ENCODE peak calls at places on chromosomes 13 and 19, in seven cellular contexts. B, H, F, L, I, N and E are unnamed samples.

GRCh38 chr13:39565036-39565949 is 37.7 kb downstream of the LHFPL6 start:
- DNase-seq in N (peak), B (peak), H (no peak), F (no peak), I (no peak), L (no peak), E (peak)

GRCh38 chr13:34070006-34070405 is 252.1 kb downstream of the RFC3 start:
- DNase-seq in B (peak), H (no peak), F (no peak), L (no peak), I (no peak), N (peak), E (no peak)

GRCh38 chr13:91647361-91647970 is 249.0 kb downstream of the GPC5 start:
- DNase-seq in B (peak), L (peak), H (no peak), N (no peak), F (no peak), I (no peak), E (peak)

GRCh38 chr19:54162241-54162805 is 2.8 kb upstream of the LENG1 start:
- DNase-seq in N (peak), I (peak), H (no peak), B (peak), F (peak), L (peak), E (peak)

GRCh38 chr13:99057310-99057975 is 79.6 kb upstream of the DOCK9 start:
- DNase-seq in N (peak), I (no peak), H (no peak), L (no peak), F (no peak), B (peak), E (peak)

GRCh38 chr19:46035546-46035945 is 5.3 kb downstream of the IGFL4 start:
- DNase-seq in I (no peak), F (no peak), B (no peak), L (no peak), N (no peak), H (no peak), E (no peak)

GRCh38 chr13:43815204-43815603 is 28.4 kb upstream of the ENOX1 start:
- DNase-seq in H (no peak), L (no peak), B (peak), F (peak), N (peak), I (no peak), E (peak)

GRCh38 chr13:22793598-22794134 is 387.1 kb upstream of the SGCG start:
- DNase-seq in F (peak), H (no peak), I (no peak), B (no peak), N (no peak), L (no peak), E (no peak)

GRCh38 chr19:44846455-44847143 is 502 bp downstream of the NECTIN2 start:
- DNase-seq in H (no peak), F (peak), B (peak), I (peak), N (peak), L (peak), E (no peak)

GRCh38 chr13:94173312-94173854 is 306.1 kb downstream of the DCT start:
- DNase-seq in L (no peak), N (no peak), B (no peak), H (no peak), I (no peak), F (no peak), E (no peak)

GRCh38 chr19:3028305-3029069 is 593 bp downstream of the TLE2 start:
- DNase-seq in F (no peak), B (no peak), H (peak), N (no peak), I (no peak), L (peak), E (no peak)

GRCh38 chr13:26476111-26476743 is 81.3 kb upstream of the WASF3 start:
- DNase-seq in L (no peak), N (peak), F (no peak), H (no peak), I (no peak), B (peak), E (no peak)

GRCh38 chr19:13155472-13156284 is 5.5 kb downstream of the IER2 start:
- DNase-seq in I (peak), B (peak), F (peak), N (peak), H (no peak), L (peak), E (peak)

GRCh38 chr19:2949939-2950285 is 5.1 kb upstream of the ZNF77 start:
- DNase-seq in I (no peak), B (no peak), F (peak), H (no peak), N (no peak), L (peak), E (peak)

GRCh38 chr13:76223565-76223964 is 587.4 kb downstream of the LMO7 start:
- DNase-seq in B (no peak), L (no peak), N (no peak), F (no peak), I (no peak), H (no peak), E (no peak)

GRCh38 chr13:34258646-34259386 is 440.9 kb downstream of the RFC3 start:
- DNase-seq in F (no peak), B (no peak), N (peak), H (no peak), L (no peak), I (no peak), E (no peak)

GRCh38 chr13:112821340-112822055 is 131.7 kb downstream of the ATP11A start:
- DNase-seq in I (no peak), F (no peak), L (no peak), N (no peak), H (no peak), B (no peak), E (no peak)

GRCh38 chr13:76944457-76944856 is 3.9 kb upstream of the ACOD1 start:
- DNase-seq in L (no peak), F (no peak), I (no peak), B (peak), H (no peak), N (peak), E (peak)

GRCh38 chr13:59877933-59878332 is 285.8 kb downstream of the DIAPH3 start:
- DNase-seq in L (no peak), H (no peak), B (peak), N (peak), F (no peak), I (no peak), E (no peak)

GRCh38 chr19:41699231-41699967 is 9.0 kb upstream of the CEACAM5 start:
- DNase-seq in H (no peak), N (no peak), B (no peak), I (no peak), F (no peak), L (no peak), E (no peak)

GRCh38 chr19:53818756-53819155 is 5.4 kb downstream of the NLRP12 start:
- DNase-seq in I (no peak), F (no peak), B (no peak), H (no peak), N (no peak), L (no peak), E (no peak)

GRCh38 chr19:12034610-12035009 is 869 bp downstream of the ZNF433 start:
- DNase-seq in F (no peak), N (peak), B (peak), L (no peak), H (no peak), I (no peak), E (no peak)

GRCh38 chr13:114115191-114115671 is 17.2 kb downstream of the RASA3 start:
- DNase-seq in B (peak), I (peak), H (no peak), N (no peak), F (no peak), L (peak), E (peak)

GRCh38 chr19:4802711-4803110 is 11.2 kb downstream of the FEM1A start:
- DNase-seq in B (no peak), H (no peak), N (no peak), I (no peak), F (peak), L (no peak), E (no peak)

GRCh38 chr19:56112313-56112709 is 8.8 kb downstream of the ZNF787 start:
- DNase-seq in I (no peak), H (peak), N (no peak), L (no peak), B (no peak), F (no peak), E (no peak)

GRCh38 chr13:40665754-40666057 is 735 bp downstream of the FOXO1 start:
- DNase-seq in N (no peak), F (no peak), I (no peak), B (peak), L (no peak), H (peak), E (no peak)

GRCh38 chr13:46296465-46296822 is 84.7 kb downstream of the LRRC63 start:
- DNase-seq in H (no peak), L (no peak), I (no peak), N (no peak), B (no peak), F (no peak), E (no peak)

GRCh38 chr19:10013316-10013715 is at the start of gene RDH8:
- DNase-seq in L (no peak), H (no peak), B (no peak), N (no peak), F (no peak), I (no peak), E (no peak)

GRCh38 chr13:36531746-36532486 is 99.6 kb downstream of the CCNA1 start:
- DNase-seq in I (no peak), H (no peak), F (no peak), L (no peak), B (no peak), N (peak), E (peak)

GRCh38 chr13:73547239-73547638 is 488.4 kb downstream of the KLF5 start:
- DNase-seq in H (no peak), L (no peak), I (no peak), F (no peak), B (no peak), N (no peak), E (no peak)

GRCh38 chr19:49790866-49791265 is 22.2 kb downstream of the FUZ start:
- DNase-seq in F (no peak), L (no peak), H (no peak), I (no peak), B (peak), N (no peak), E (no peak)